ENCODE peak calls at places on chromosomes 12 and 14, in ten cellular contexts. Q is astrocyte of the spinal cord; Y is suprapubic skin; A is BJ; G is CD8-positive, alpha-beta T cell; S is IMR-90; U is brain microvascular endothelial cell; T is ovary; C is A549; J is AG10803. N is an unnamed sample.

GRCh38 chr12:13211191-13211858 is 14.8 kb downstream of the EMP1 start:
- DNase-seq in U (no peak), Y (no peak), T (no peak), G (no peak), C (no peak), Q (peak; percentile 60), J (no peak), S (peak; percentile 34), A (no peak), N (peak; percentile 41)

GRCh38 chr14:60189923-60190840 is 25.0 kb upstream of the DHRS7 start:
- DNase-seq in G (no peak), T (no peak), U (no peak), J (peak; percentile 28), A (no peak), Q (no peak), S (no peak), Y (no peak), C (no peak), N (peak; percentile 4)

GRCh38 chr12:109612975-109613502 is 39.4 kb downstream of the MVK start:
- DNase-seq in C (peak; percentile 55), S (peak; percentile 6), T (no peak), U (peak; percentile 7), Y (no peak), G (no peak), A (no peak), J (peak; percentile 8), Q (peak; percentile 5), N (peak; percentile 6)

GRCh38 chr14:61887628-61888027 is 125.4 kb downstream of the SNAPC1 start:
- DNase-seq in J (no peak), U (no peak), S (no peak), Q (peak; percentile 49), G (no peak), A (no peak), C (no peak), Y (no peak), T (no peak), N (no peak)

GRCh38 chr12:69468237-69469026 is 1.8 kb upstream of the FRS2 start:
- DNase-seq in T (no peak), S (no peak), A (no peak), C (peak; percentile 12), J (no peak), U (no peak), Q (no peak), G (no peak), Y (no peak), N (peak; percentile 69)

GRCh38 chr14:71803539-71804260 is 128.5 kb upstream of the RGS6 start:
- DNase-seq in S (peak; percentile 68), U (peak; percentile 13), Y (no peak), C (peak; percentile 68), A (peak; percentile 73), T (no peak), G (no peak), J (peak; percentile 29), Q (peak; percentile 74), N (peak; percentile 39)

GRCh38 chr14:68718033-68718725 is 74.7 kb downstream of the ZFP36L1 start:
- DNase-seq in Y (no peak), C (peak; percentile 58), S (no peak), G (no peak), T (no peak), A (no peak), U (no peak), Q (no peak), J (no peak), N (no peak)

GRCh38 chr12:6378709-6379427 is 3.5 kb upstream of the SCNN1A start:
- DNase-seq in S (no peak), A (no peak), J (no peak), U (no peak), Y (no peak), T (no peak), Q (no peak), G (no peak), C (no peak), N (no peak)

GRCh38 chr12:96136129-96136528 is 58.0 kb upstream of the ELK3 start:
- DNase-seq in Q (peak; percentile 87), J (peak; percentile 76), Y (no peak), C (no peak), G (no peak), T (no peak), U (peak; percentile 62), S (peak; percentile 61), A (peak; percentile 7), N (peak; percentile 78)

GRCh38 chr12:113145720-113146551 is 3.6 kb upstream of the CFAP73 start:
- DNase-seq in U (no peak), S (no peak), Q (no peak), J (peak; percentile 31), C (no peak), A (no peak), T (no peak), Y (no peak), G (no peak), N (peak; percentile 62)

GRCh38 chr14:72560331-72560730 is 333.6 kb downstream of the DPF3 start:
- DNase-seq in C (no peak), U (no peak), S (no peak), Y (no peak), A (no peak), G (no peak), J (no peak), Q (no peak), T (no peak), N (no peak)

GRCh38 chr12:96237465-96238077 is 43.4 kb downstream of the ELK3 start:
- DNase-seq in G (peak; percentile 38), U (peak; percentile 96), T (peak; percentile 68), J (peak; percentile 98), S (peak; percentile 97), C (no peak), Y (peak; percentile 87), Q (peak; percentile 98), A (peak; percentile 88), N (peak; percentile 97)

GRCh38 chr12:43292699-43293098 is 259.3 kb downstream of the ADAMTS20 start:
- DNase-seq in Y (no peak), A (no peak), U (no peak), T (no peak), J (peak; percentile 29), S (peak; percentile 79), C (no peak), Q (peak; percentile 63), G (no peak), N (peak; percentile 69)

GRCh38 chr14:22448035-22448904 is 140.8 kb downstream of the DAD1 start:
- DNase-seq in Y (no peak), S (no peak), J (no peak), A (no peak), T (no peak), G (no peak), U (no peak), Q (peak; percentile 78), C (no peak), N (no peak)

GRCh38 chr14:75738192-75738591 is 77.1 kb downstream of the TTLL5 start:
- DNase-seq in A (no peak), C (no peak), J (no peak), Q (peak; percentile 35), G (no peak), T (no peak), U (no peak), Y (no peak), S (peak; percentile 14), N (peak; percentile 58)

GRCh38 chr14:75734848-75735247 is 73.8 kb downstream of the TTLL5 start:
- DNase-seq in Q (no peak), S (no peak), T (no peak), J (no peak), A (no peak), G (no peak), U (no peak), C (no peak), Y (no peak), N (no peak)

GRCh38 chr14:75742867-75743266 is 81.8 kb downstream of the TTLL5 start:
- DNase-seq in A (no peak), S (no peak), U (no peak), G (no peak), C (no peak), Y (no peak), J (no peak), Q (no peak), T (no peak), N (no peak)

GRCh38 chr14:75732888-75733287 is 71.8 kb downstream of the TTLL5 start:
- DNase-seq in U (no peak), A (no peak), C (no peak), Q (no peak), G (no peak), S (no peak), J (no peak), Y (no peak), T (no peak), N (no peak)

GRCh38 chr14:75736845-75737485 is 75.9 kb downstream of the TTLL5 start:
- DNase-seq in U (no peak), A (no peak), C (no peak), G (no peak), Y (no peak), Q (no peak), J (no peak), T (no peak), S (no peak), N (no peak)
- TF ChIP-seq CTCF in U (no peak), A (no peak), C (no peak), G (no peak), Y (no peak), Q (no peak), J (no peak), T (no peak), S (no peak), N (no peak)

DNA sequence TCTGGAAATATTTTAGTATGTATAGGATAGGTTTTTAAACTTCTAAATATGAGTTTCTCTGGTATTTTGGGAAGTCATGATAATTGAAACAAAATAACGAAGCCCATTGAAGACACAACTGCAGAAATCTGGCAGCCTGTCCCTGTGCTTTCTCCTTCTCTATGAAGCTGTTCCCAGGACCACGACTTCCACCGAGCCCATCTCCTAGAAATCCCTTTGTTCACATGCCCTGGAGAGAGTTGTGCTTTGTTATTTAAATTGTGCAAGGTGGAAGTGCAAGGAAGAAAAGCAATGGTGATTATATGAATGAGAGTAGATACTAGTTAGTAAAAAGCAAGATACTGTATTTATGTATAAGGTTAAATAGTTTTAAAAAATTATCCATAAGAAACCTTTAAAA is 32.2 kb downstream of the STK38L start:
- DNase-seq in G (no peak), A (no peak), Y (no peak), U (no peak), C (no peak), S (no peak), Q (no peak), J (no peak), T (no peak), N (no peak)
- H3K4me3 ChIP-seq in G (no peak overlapping the region), A (no peak overlapping the region), Y (no peak overlapping the region), U (no peak overlapping the region), C (no peak overlapping the region), S (no peak overlapping the region), Q (no peak overlapping the region), J (no peak overlapping the region), T (no peak overlapping the region), N (no peak overlapping the region)

GRCh38 chr12:121026274-121027045 is 10.2 kb upstream of the C12orf43 start:
- DNase-seq in Y (no peak), Q (no peak), C (no peak), J (no peak), A (no peak), G (no peak), U (no peak), T (no peak), S (no peak), N (no peak)
- TF ChIP-seq CTCF in Y (no peak), Q (no peak), C (no peak), J (no peak), A (peak; percentile 6), G (no peak), U (peak; percentile 13), T (no peak), S (no peak), N (peak; percentile 6)

DNA sequence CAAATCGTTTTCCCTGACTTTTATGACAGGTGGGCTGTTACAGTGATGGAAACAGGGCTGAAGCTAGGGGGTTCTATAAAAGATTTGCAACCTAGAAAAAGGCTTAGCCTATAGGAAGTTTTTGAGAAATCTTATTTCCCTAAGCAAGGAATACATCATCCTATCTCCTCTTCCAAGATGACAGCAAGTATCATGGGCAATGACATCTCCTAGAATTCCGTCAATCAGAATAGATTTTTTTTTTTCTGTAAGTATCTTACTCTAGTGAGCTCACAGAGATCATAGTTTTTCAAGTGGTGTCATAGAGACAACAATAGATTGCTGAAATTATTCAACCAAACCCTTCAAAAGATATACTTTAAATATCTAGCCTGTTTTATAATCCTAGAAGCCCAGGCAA is 108.8 kb downstream of the MYF5 start:
- DNase-seq in C (no peak), U (no peak), A (no peak), T (no peak), J (no peak), G (no peak), Q (no peak), S (no peak), Y (no peak), N (no peak)
- H3K4me3 ChIP-seq in C (no peak overlapping the region), U (no peak overlapping the region), A (no peak overlapping the region), T (no peak overlapping the region), J (no peak overlapping the region), G (no peak overlapping the region), Q (no peak overlapping the region), S (no peak overlapping the region), Y (no peak overlapping the region), N (no peak overlapping the region)